ENCODE peak calls at places on chromosomes 13 and 19, in four cellular contexts. W is T-helper 1 cell, X is smooth muscle cell of the brain vasculature, T is C1 segment of cervical spinal cord. N is an unnamed sample.

GRCh38 chr19:38650180-38650775 is 2.8 kb downstream of the ACTN4 start:
- DNase-seq in W (no peak), X (no peak), T (no peak), N (peak)

GRCh38 chr19:51439021-51439465 is 19.2 kb downstream of the SIGLEC8 start:
- DNase-seq in W (peak), X (no peak), T (no peak), N (peak)

GRCh38 chr19:47580397-47580796 is 7.4 kb upstream of the ZNF541 start:
- DNase-seq in W (no peak), X (no peak), T (no peak), N (no peak)

GRCh38 chr19:44973982-44974735 is 19.0 kb downstream of the CLPTM1 start:
- DNase-seq in W (no peak), X (no peak), T (no peak), N (no peak)

GRCh38 chr13:74251778-74252519 is 117.7 kb upstream of the KLF12 start:
- DNase-seq in W (no peak), X (no peak), T (no peak), N (no peak)

GRCh38 chr13:106372199-106373160 is 163.0 kb downstream of the EFNB2 start:
- DNase-seq in W (no peak), X (no peak), T (no peak), N (no peak)

GRCh38 chr13:46679369-46680180 is 117.4 kb downstream of the ESD start:
- DNase-seq in W (peak), X (peak), T (no peak), N (no peak)

GRCh38 chr13:60112771-60113170 is 51.0 kb downstream of the DIAPH3 start:
- DNase-seq in W (no peak), X (no peak), T (no peak), N (no peak)

GRCh38 chr19:36115453-36116343 is at the start of gene TBCB:
- DNase-seq in W (no peak), X (no peak), T (no peak), N (peak)

N was measured in HT-29.